ENCODE peak calls at places on chromosomes 11 and 22, in eight cellular contexts. N is stomach, E is A549, A is upper lobe of left lung, V is ovary, K is sigmoid colon, C is H1, O is transverse colon. Q is an unnamed sample.

GRCh38 chr22:43133401-43133800 is 9.8 kb downstream of the MCAT start:
- DNase-seq in N (no peak), E (no peak), A (no peak), V (no peak), K (no peak), C (no peak), O (no peak), Q (no peak)

GRCh38 chr11:28963189-28963588 is 855.0 kb downstream of the METTL15 start:
- DNase-seq in N (no peak), E (no peak), A (no peak), V (no peak), K (no peak), C (no peak), O (no peak), Q (no peak)

GRCh38 chr11:36702330-36703054 is 104.5 kb upstream of the RAG2 start:
- DNase-seq in N (no peak), E (peak), A (no peak), V (peak), K (no peak), C (peak), O (no peak), Q (no peak)

GRCh38 chr11:33936745-33937612 is 45.1 kb upstream of the LMO2 start:
- DNase-seq in N (no peak), E (no peak), A (peak), V (peak), K (peak), C (no peak), O (peak), Q (no peak)

GRCh38 chr22:22687638-22688500 is 43.5 kb downstream of the GGTLC2 start:
- DNase-seq in N (peak), E (peak), A (peak), V (peak), K (no peak), C (no peak), O (peak), Q (no peak)

GRCh38 chr11:123608945-123609344 is 45.5 kb downstream of the SCN3B start:
- DNase-seq in N (no peak), E (no peak), A (no peak), V (no peak), K (no peak), C (no peak), O (no peak), Q (no peak)

GRCh38 chr11:134052395-134052987 is 16.4 kb upstream of the JAM3 start:
- DNase-seq in N (no peak), E (no peak), A (no peak), V (no peak), K (no peak), C (no peak), O (no peak), Q (no peak)

GRCh38 chr22:29299136-29299900 is 7.1 kb upstream of the GAS2L1 start:
- DNase-seq in N (no peak), E (no peak), A (no peak), V (no peak), K (no peak), C (no peak), O (no peak), Q (no peak)

GRCh38 chr11:44842219-44842618 is 108.5 kb downstream of the TP53I11 start:
- DNase-seq in N (no peak), E (no peak), A (no peak), V (no peak), K (no peak), C (no peak), O (no peak), Q (no peak)

GRCh38 chr11:26231252-26231661 is 100.7 kb upstream of the ANO3 start:
- DNase-seq in N (no peak), E (peak), A (no peak), V (no peak), K (no peak), C (no peak), O (no peak), Q (no peak)

GRCh38 chr22:49676783-49677494 is 150.7 kb downstream of the BRD1 start:
- DNase-seq in N (no peak), E (no peak), A (no peak), V (no peak), K (peak), C (no peak), O (no peak), Q (no peak)

GRCh38 chr11:118106789-118107335 is 20.1 kb upstream of the SMIM35 start:
- DNase-seq in N (no peak), E (peak), A (peak), V (no peak), K (no peak), C (no peak), O (no peak), Q (no peak)

GRCh38 chr22:44723801-44724200 is 21.8 kb downstream of the PRR5 start:
- DNase-seq in N (no peak), E (peak), A (no peak), V (no peak), K (no peak), C (no peak), O (no peak), Q (no peak)

GRCh38 chr11:11537871-11538270 is 83.9 kb downstream of the GALNT18 start:
- DNase-seq in N (no peak), E (no peak), A (no peak), V (no peak), K (no peak), C (no peak), O (no peak), Q (no peak)

GRCh38 chr22:29031236-29031982 is 30.2 kb downstream of the C22orf31 start:
- DNase-seq in N (peak), E (peak), A (peak), V (peak), K (peak), C (peak), O (peak), Q (no peak)

GRCh38 chr11:44957051-44957515 is 6.4 kb upstream of the TP53I11 start:
- DNase-seq in N (no peak), E (no peak), A (no peak), V (peak), K (no peak), C (no peak), O (no peak), Q (no peak)

GRCh38 chr11:32420937-32421532 is 14.3 kb downstream of the WT1 start:
- DNase-seq in N (no peak), E (no peak), A (no peak), V (no peak), K (no peak), C (no peak), O (no peak), Q (peak)

GRCh38 chr11:114019046-114019445 is 40.5 kb upstream of the ZBTB16 start:
- DNase-seq in N (peak), E (no peak), A (peak), V (no peak), K (no peak), C (no peak), O (no peak), Q (no peak)

GRCh38 chr11:74570266-74571061 is 21.9 kb upstream of the POLD3 start:
- DNase-seq in N (peak), E (peak), A (peak), V (peak), K (no peak), C (no peak), O (peak), Q (no peak)

GRCh38 chr22:50246242-50247175 is 1.7 kb upstream of the TUBGCP6 start:
- DNase-seq in N (no peak), E (no peak), A (no peak), V (no peak), K (no peak), C (no peak), O (no peak), Q (no peak)

GRCh38 chr22:43992331-43992821 is 31.7 kb upstream of the PARVB start:
- DNase-seq in N (no peak), E (no peak), A (no peak), V (no peak), K (peak), C (no peak), O (no peak), Q (no peak)

GRCh38 chr11:71447791-71448256 is 369 bp downstream of the DHCR7 start:
- DNase-seq in N (peak), E (no peak), A (peak), V (no peak), K (no peak), C (no peak), O (peak), Q (no peak)
- TF ChIP-seq EP300 in N (no peak), E (no peak), A (no peak), V (no peak), K (no peak), C (no peak), O (no peak), Q (no peak)

GRCh38 chr11:58502004-58502403 is 5.9 kb downstream of the OR5B21 start:
- DNase-seq in N (no peak), E (no peak), A (no peak), V (no peak), K (no peak), C (no peak), O (no peak), Q (no peak)
- TF ChIP-seq CTCF in N (no peak), E (no peak), A (no peak), V (no peak), K (no peak), C (no peak), O (no peak), Q (no peak)

GRCh38 chr11:65262381-65262680 is 569 bp downstream of the POLA2 start:
- DNase-seq in N (peak), E (no peak), A (peak), V (peak), K (no peak), C (no peak), O (peak), Q (no peak)
- H3K27ac ChIP-seq in N (peak), E (peak), A (peak), V (peak), K (peak), C (peak), O (peak), Q (peak)

GRCh38 chr22:33347002-33347401 is 288.8 kb upstream of the SYN3 start:
- DNase-seq in N (no peak), E (no peak), A (no peak), V (no peak), K (no peak), C (no peak), O (no peak), Q (no peak)
- TF ChIP-seq EP300 in N (no peak), E (no peak), A (no peak), V (no peak), K (no peak), C (no peak), O (no peak), Q (no peak)

DNA sequence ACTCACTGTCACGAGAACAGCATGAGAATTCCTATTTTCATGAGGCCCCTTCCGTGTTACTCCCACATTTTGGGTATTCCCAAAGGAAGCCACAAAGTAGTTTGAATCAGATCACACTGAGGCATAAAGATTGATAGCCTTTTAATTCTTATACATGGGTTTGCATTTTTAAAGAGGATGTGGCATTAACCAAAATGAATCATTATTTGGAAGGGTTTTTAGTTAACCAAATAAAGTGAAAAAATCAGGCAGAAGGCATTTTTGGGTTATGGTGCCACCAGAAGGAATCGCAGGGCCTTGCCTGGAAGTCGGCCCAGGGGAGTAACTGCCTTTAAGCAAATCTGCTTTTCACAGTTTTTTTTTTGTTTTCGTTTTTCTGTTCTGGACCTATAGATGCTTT is 55.4 kb downstream of the HSD17B12 start:
- DNase-seq in N (no peak), E (no peak), A (no peak), V (no peak), K (no peak), C (no peak), O (no peak), Q (no peak)
- TF ChIP-seq CTCF in N (no peak), E (no peak), A (no peak), V (no peak), K (no peak), C (no peak), O (no peak), Q (no peak)

GRCh38 chr11:76073716-76074115 is 132.6 kb downstream of the WNT11 start:
- DNase-seq in N (no peak), E (no peak), A (no peak), V (no peak), K (no peak), C (no peak), O (no peak), Q (no peak)
- H3K27ac ChIP-seq in N (no peak), E (no peak), A (no peak), V (no peak), K (no peak), C (no peak), O (no peak), Q (peak)

DNA sequence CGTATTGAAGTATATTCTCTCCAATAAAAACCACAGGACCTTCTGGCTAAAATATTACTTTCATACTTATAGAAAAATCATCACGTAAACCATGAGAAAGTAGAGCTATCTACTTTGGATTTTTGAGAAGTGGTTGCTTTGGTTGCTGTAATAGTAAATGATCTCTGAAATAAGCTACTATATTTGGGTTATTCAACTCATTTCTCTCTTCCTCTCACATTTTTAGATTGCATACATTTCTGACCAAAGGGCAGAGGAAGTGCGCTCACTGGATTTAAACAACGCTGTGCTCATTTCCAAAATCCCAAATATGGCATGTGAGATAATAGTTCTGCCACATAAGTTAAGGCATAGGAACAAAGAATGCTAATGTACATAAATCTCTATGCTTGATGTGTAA is 357.0 kb downstream of the LRRC4C start:
- DNase-seq in N (no peak), E (no peak), A (no peak), V (no peak), K (no peak), C (no peak), O (no peak), Q (no peak)
- TF ChIP-seq EP300 in N (no peak), E (no peak), A (no peak), V (no peak), K (no peak), C (no peak), O (no peak), Q (no peak)

DNA sequence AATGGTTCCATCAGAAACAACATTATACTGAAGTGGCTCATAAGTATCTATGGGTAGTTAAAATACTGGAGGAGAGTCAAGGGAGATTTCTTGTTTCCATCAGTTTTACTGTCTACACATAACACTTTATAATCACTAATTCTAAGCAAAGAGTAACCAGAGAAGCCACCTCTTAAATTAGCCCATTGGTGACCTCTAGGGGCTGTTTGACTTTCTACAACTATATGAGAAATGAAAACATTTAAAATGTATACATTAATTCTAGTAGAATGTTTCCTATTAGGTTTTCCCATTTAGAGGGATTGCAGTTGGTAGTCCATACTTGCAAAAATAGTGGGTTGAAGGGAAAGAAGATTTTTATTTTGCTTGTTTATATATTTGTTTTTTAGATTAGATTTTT is 504.3 kb downstream of the FAM181B start:
- DNase-seq in N (no peak), E (peak), A (no peak), V (no peak), K (no peak), C (no peak), O (no peak), Q (no peak)
- TF ChIP-seq CTCF in N (no peak), E (peak), A (no peak), V (no peak), K (no peak), C (peak), O (no peak), Q (no peak)

GRCh38 chr11:70633610-70634009 is 235.3 kb downstream of the CTTN start:
- DNase-seq in N (no peak), E (no peak), A (no peak), V (no peak), K (no peak), C (no peak), O (no peak), Q (no peak)

GRCh38 chr11:70630068-70630467 is 231.7 kb downstream of the CTTN start:
- DNase-seq in N (no peak), E (no peak), A (no peak), V (no peak), K (no peak), C (no peak), O (no peak), Q (no peak)

GRCh38 chr11:70628881-70629844 is 230.8 kb downstream of the CTTN start:
- DNase-seq in N (peak), E (no peak), A (peak), V (no peak), K (no peak), C (no peak), O (peak), Q (no peak)

GRCh38 chr11:70630816-70631623 is 232.7 kb downstream of the CTTN start:
- DNase-seq in N (no peak), E (no peak), A (no peak), V (no peak), K (no peak), C (no peak), O (no peak), Q (no peak)

GRCh38 chr11:70631624-70632047 is 233.3 kb downstream of the CTTN start:
- DNase-seq in N (no peak), E (no peak), A (no peak), V (no peak), K (no peak), C (no peak), O (no peak), Q (no peak)
- H3K27ac ChIP-seq in N (no peak), E (no peak), A (no peak), V (no peak), K (no peak), C (no peak), O (no peak), Q (no peak)

GRCh38 chr11:27873664-27874063 is 173.4 kb upstream of the BDNF start:
- DNase-seq in N (no peak), E (no peak), A (no peak), V (no peak), K (no peak), C (no peak), O (no peak), Q (no peak)
- TF ChIP-seq EP300 in N (no peak), E (no peak), A (no peak), V (no peak), K (no peak), C (no peak), O (no peak), Q (no peak)